ENCODE peak calls at places on chromosomes 5 and 9, in four cellular contexts. D is SK-N-SH, N is GM12878, K is HepG2. R is an unnamed sample.
A peak's percentile ranks its signal among the peaks of the same experiment; 100 is the strongest.

GRCh38 chr5:143447983-143448382 is 44.5 kb upstream of the NR3C1 start:
- DNase-seq in N (no peak), D (no peak), K (no peak), R (no peak)

GRCh38 chr5:61087921-61088320 is 74.3 kb downstream of the SMIM15 start:
- DNase-seq in N (no peak), D (no peak), K (no peak), R (no peak)

GRCh38 chr9:86534572-86535258 is 180.5 kb upstream of the TUT7 start:
- DNase-seq in K (no peak), N (no peak), D (no peak), R (no peak)

GRCh38 chr9:105233836-105234235 is 10.6 kb upstream of the SLC44A1 start:
- DNase-seq in N (no peak), K (no peak), D (no peak), R (no peak)

GRCh38 chr9:102461441-102461840 is 533.7 kb upstream of the CYLC2 start:
- DNase-seq in N (no peak), D (no peak), K (no peak), R (no peak)

GRCh38 chr9:69089491-69089890 is 53.9 kb downstream of the FXN start:
- DNase-seq in K (no peak), D (no peak), N (no peak), R (no peak)

GRCh38 chr5:66230551-66230950 is 86.5 kb downstream of the SREK1 start:
- DNase-seq in K (no peak), D (no peak), N (no peak), R (no peak)

GRCh38 chr5:1729641-1730486 is 69.8 kb downstream of the MRPL36 start:
- DNase-seq in N (no peak), D (peak; percentile 57), K (no peak), R (no peak)

GRCh38 chr9:108813951-108814601 is 41.7 kb downstream of the ACTL7B start:
- DNase-seq in D (no peak), N (no peak), K (peak; percentile 58), R (peak; percentile 63)

GRCh38 chr5:139717221-139717620 is 69.1 kb downstream of the CXXC5 start:
- DNase-seq in N (no peak), K (no peak), D (no peak), R (no peak)
- TF ChIP-seq PBX3 in N (no peak), K (no peak), D (no peak), R (no peak)

DNA sequence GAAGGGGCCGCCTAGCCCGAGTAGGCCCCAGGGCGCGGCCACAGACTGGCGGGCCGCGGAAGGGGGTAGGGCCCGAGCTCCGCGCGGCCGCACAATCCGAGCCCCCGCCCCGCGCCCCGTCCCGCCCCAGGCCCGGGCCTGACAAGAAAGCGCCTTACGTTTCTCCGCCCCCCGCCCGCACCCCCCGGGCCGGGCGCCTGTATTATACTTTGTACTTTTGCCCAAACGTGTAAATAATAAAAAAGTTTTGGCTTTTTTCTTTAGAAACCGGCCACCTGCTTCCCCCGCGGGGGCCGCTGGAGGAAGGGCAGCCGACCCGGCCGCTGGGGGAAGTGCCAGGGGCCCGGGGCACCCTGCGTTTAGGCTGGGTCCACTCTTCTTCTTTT is 2.6 kb downstream of the TLX3 start:
- DNase-seq in K (no peak), N (no peak), D (no peak), R (no peak)
- TF ChIP-seq PBX3 in K (no peak), N (no peak), D (no peak), R (no peak)

DNA sequence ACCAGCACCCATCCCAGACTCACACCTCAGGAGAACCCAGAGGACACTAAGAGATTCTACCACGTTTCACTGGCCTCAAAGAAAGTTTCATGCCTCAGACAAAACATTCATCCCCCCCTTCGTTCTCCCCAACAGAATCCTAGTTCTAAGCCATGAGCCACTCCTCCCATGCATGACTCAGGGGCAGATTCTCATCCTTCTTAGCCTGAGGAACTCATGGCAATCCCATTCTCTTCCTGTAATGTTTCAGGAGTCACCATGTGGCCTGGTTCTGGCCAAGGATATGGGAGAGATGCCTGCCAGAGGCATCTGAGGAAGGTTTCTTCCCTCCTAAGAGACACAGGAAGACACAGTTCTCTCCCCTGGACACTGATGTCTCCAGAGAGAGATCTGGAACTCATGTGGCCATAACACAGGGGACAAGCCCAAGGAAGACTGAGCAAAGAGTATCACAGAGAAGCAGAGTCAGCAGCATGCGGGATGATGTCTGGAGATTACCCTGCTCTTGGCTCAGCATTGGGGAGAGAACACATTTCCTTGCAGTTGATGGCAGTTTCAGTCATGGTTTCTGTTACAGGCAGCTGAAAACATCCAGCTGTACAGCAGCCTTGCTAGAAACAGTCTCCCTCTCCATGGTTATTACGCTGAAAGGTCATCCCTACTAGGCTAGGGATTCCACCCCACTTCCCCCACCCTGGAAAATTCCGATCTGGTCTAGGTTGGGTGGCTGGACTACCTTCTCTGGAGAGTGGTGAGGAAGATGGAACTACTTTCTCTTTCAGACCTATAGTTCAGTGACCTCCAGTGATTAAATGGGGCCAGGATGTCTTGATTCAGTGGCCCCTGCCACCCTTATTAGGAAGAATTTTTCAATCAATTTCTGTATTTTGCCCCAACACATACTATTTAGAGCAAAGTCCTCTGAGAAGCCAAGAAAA is 115.4 kb downstream of the ZNF608 start:
- DNase-seq in K (no peak), D (no peak), N (no peak), R (no peak)
- TF ChIP-seq PBX3 in K (no peak), D (no peak), N (peak; percentile 50), R (no peak)

GRCh38 chr9:2876320-2876719 is 32.4 kb upstream of the PUM3 start:
- DNase-seq in K (no peak), D (no peak), N (no peak), R (no peak)

GRCh38 chr9:2872941-2873323 is 29.0 kb upstream of the PUM3 start:
- DNase-seq in N (no peak), K (no peak), D (no peak), R (no peak)

GRCh38 chr9:2872307-2872940 is 28.5 kb upstream of the PUM3 start:
- DNase-seq in D (peak; percentile 27), N (no peak), K (peak; percentile 49), R (no peak)

GRCh38 chr9:2875218-2875977 is 31.5 kb upstream of the PUM3 start:
- DNase-seq in D (no peak), K (no peak), N (no peak), R (no peak)

DNA sequence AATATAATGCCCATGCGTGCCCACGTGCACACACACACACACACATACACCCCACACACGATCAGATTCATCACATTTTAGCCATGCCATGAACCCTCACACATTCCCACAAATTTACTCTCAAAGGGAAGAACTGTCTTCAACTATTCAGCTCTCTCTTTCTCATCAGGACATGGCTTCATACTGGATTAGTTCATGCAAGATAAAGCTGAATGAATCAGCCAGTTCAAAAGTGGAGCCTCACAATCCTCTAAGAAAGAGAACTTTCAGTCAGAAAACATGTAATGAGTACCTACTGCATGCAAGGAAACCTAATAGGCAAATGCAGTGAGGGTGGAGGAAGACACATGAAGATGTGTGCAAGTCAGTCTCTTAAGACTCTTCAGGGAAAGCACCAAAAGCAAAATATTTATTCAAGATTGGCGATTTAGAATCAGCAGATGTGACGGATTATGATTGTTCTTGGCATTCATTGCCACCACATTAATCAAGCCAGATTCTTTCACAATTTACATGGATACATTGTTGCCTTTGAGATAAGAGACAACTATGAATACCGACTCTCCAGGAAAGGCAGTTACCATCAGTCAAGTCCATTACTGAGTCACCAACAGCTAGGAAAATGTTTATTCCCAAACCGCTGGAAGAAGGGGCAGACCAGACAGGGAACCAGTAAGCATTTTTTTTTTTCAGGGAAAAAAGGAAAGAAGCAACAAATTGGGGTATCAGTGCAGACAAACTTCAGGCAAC is 30.3 kb upstream of the PUM3 start:
- DNase-seq in D (no peak), N (no peak), K (no peak), R (no peak)
- TF ChIP-seq PBX3 in D (no peak), N (no peak), K (no peak), R (no peak)

DNA sequence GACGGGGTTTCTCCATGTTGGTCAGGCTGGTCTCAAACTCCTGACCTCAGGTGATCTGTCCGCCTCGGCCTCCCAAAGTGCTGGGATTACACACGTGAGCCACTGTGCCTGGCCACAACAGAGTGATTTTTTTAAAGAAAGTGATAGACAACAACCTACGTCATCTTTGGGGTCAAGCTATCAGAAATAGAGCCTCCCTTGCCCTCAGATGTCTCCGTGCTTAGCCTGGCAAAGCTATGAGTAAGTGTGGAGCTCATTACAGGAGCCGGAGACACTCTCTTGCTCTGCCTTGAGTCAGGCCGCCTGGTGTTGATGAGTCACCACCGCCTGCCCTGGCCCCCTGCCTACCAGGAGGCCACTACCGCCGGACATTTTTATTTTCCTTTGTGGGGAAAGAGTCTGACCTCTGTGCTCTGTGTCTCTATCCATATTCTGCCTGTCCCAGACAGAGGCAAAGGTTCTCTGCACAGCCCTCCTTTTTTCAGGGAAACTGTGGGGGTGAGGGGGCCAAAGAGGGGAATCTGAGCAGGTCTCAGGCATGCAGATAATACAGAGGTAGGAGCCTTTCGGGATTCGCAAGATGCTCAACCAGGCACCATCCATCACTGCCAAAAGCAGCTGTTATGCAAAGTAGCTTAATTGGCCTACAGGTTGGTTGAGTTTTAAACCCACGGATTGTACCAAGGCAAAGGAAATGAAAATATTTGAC is 123.7 kb upstream of the CPEB4 start:
- DNase-seq in K (peak; percentile 88), N (no peak), D (no peak), R (peak; percentile 96)
- TF ChIP-seq PBX3 in K (no peak), N (peak; percentile 82), D (peak; percentile 24), R (no peak)

GRCh38 chr5:57703726-57704125 is 221.1 kb upstream of the ACTBL2 start:
- DNase-seq in D (no peak), N (no peak), K (no peak), R (no peak)
- TF ChIP-seq PBX3 in D (no peak), N (no peak), K (no peak), R (no peak)

R was measured in A549.